ENCODE peak calls at places on chromosomes 16 and 17, in nine cellular contexts. G is NCI-H2029 treated with DMSO at 0.1 percent for 48 hours; Q is stomach; D is stimulated activated CD8-positive, alpha-beta memory T cell treated with anti-CD3 and anti-CD28 coated beads, Interleukin-12 subunit alpha, Interleukin-12 subunit beta, amount 100 ng/mL, for 4 hours; K is iPS DF 19.7; Z is CD8-positive, alpha-beta memory T cell; M is COR-L47; N is pons; O is heart left ventricle. X is an unnamed sample.

GRCh38 chr17:62704381-62704971 is 77.0 kb downstream of the MRC2 start:
- DNase-seq in O (no peak), M (peak; percentile 31), N (peak; percentile 28), Q (peak; percentile 34), Z (no peak), K (no peak), G (no peak), D (no peak), X (no peak)

GRCh38 chr17:42548993-42549755 is 3.5 kb upstream of the HSD17B1 start:
- DNase-seq in N (no peak), Z (no peak), D (no peak), M (no peak), O (no peak), K (no peak), Q (no peak), G (no peak), X (no peak)

GRCh38 chr16:11431915-11432465 is 86.7 kb downstream of the RMI2 start:
- DNase-seq in K (no peak), M (no peak), O (no peak), G (no peak), Z (no peak), D (no peak), N (no peak), Q (no peak), X (no peak)

GRCh38 chr17:46030752-46031151 is 31.7 kb downstream of the STH start:
- DNase-seq in N (no peak), Z (no peak), Q (no peak), D (no peak), O (no peak), M (no peak), K (no peak), G (no peak), X (no peak)

GRCh38 chr16:10876799-10877341 is at the start of gene CIITA:
- DNase-seq in Q (peak; percentile 89), D (no peak), M (no peak), N (peak; percentile 92), O (peak; percentile 77), G (no peak), Z (peak; percentile 43), K (no peak), X (peak; percentile 64)

GRCh38 chr16:22093952-22094351 is 1.6 kb downstream of the VWA3A start:
- DNase-seq in M (no peak), Z (no peak), N (no peak), Q (no peak), G (no peak), O (no peak), D (no peak), K (no peak), X (no peak)

GRCh38 chr17:59561042-59561441 is 4.4 kb upstream of the DHX40 start:
- DNase-seq in N (peak; percentile 66), D (no peak), G (no peak), Z (no peak), O (no peak), M (no peak), K (no peak), Q (no peak), X (no peak)

GRCh38 chr17:64491034-64491860 is 5.6 kb downstream of the POLG2 start:
- DNase-seq in D (no peak), O (no peak), Q (no peak), N (no peak), Z (peak; percentile 9), M (no peak), K (no peak), G (no peak), X (peak; percentile 51)

GRCh38 chr17:76353004-76353598 is 615 bp downstream of the PRPSAP1 start:
- DNase-seq in K (no peak), N (no peak), D (no peak), Z (no peak), Q (peak; percentile 34), G (no peak), M (no peak), O (peak; percentile 28), X (no peak)

GRCh38 chr16:69405757-69406156 is 18.7 kb upstream of the CYB5B start:
- DNase-seq in K (no peak), G (no peak), M (no peak), O (no peak), Z (no peak), Q (no peak), D (no peak), N (no peak), X (no peak)

GRCh38 chr16:51500306-51500705 is 349.2 kb upstream of the SALL1 start:
- DNase-seq in N (no peak), O (no peak), D (no peak), Q (no peak), M (no peak), G (no peak), Z (no peak), K (no peak), X (no peak)

GRCh38 chr16:88365244-88365865 is 17.4 kb upstream of the ZNF469 start:
- DNase-seq in O (peak; percentile 4), M (no peak), Q (no peak), Z (no peak), K (no peak), N (no peak), G (no peak), D (no peak), X (no peak)

GRCh38 chr17:72715906-72716572 is 376.4 kb downstream of the SLC39A11 start:
- DNase-seq in K (no peak), Q (no peak), N (peak; percentile 64), D (no peak), M (no peak), Z (no peak), G (no peak), O (no peak), X (no peak)

GRCh38 chr17:50658602-50659001 is 23.9 kb downstream of the ABCC3 start:
- DNase-seq in O (no peak), M (no peak), G (no peak), Z (no peak), N (no peak), K (no peak), Q (no peak), D (no peak), X (no peak)

GRCh38 chr17:9056566-9056965 is 35.3 kb downstream of the NTN1 start:
- DNase-seq in G (no peak), N (no peak), O (no peak), Z (no peak), M (no peak), Q (no peak), K (no peak), D (no peak), X (no peak)

GRCh38 chr16:53893731-53894435 is 189.9 kb downstream of the FTO start:
- DNase-seq in K (no peak), G (no peak), O (peak; percentile 47), M (peak; percentile 11), N (no peak), Q (no peak), Z (no peak), D (no peak), X (no peak)

GRCh38 chr17:11580677-11581076 is 17.6 kb upstream of the DNAH9 start:
- DNase-seq in M (no peak), D (no peak), Q (no peak), G (no peak), Z (no peak), O (no peak), K (no peak), N (no peak), X (no peak)

GRCh38 chr17:34269969-34270368 is at the start of gene CCL7:
- DNase-seq in G (no peak), Z (no peak), K (no peak), M (no peak), Q (no peak), O (no peak), N (no peak), D (no peak), X (no peak)

GRCh38 chr17:14269473-14269872 is 31.4 kb upstream of the HS3ST3B1 start:
- DNase-seq in M (no peak), K (no peak), D (no peak), O (no peak), Z (no peak), Q (no peak), G (no peak), N (no peak), X (no peak)

GRCh38 chr17:6843241-6843890 is 11.8 kb upstream of the TEKT1 start:
- DNase-seq in Z (no peak), D (no peak), N (peak; percentile 80), M (no peak), K (no peak), Q (no peak), G (peak; percentile 33), O (no peak), X (no peak)

GRCh38 chr17:37179893-37180292 is 195.9 kb upstream of the C17orf78 start:
- DNase-seq in N (no peak), D (no peak), K (no peak), Z (no peak), O (no peak), M (no peak), G (no peak), Q (no peak), X (no peak)

GRCh38 chr17:20103454-20104448 is 94.6 kb downstream of the SPECC1 start:
- DNase-seq in Q (no peak), D (no peak), G (no peak), Z (no peak), K (no peak), O (no peak), N (peak; percentile 37), M (no peak), X (no peak)

GRCh38 chr16:80599466-80599865 is 58.7 kb downstream of the DYNLRB2 start:
- DNase-seq in G (no peak), Z (no peak), N (no peak), D (no peak), M (no peak), K (no peak), Q (no peak), O (no peak), X (no peak)

GRCh38 chr16:593406-593805 is 3.5 kb downstream of the RAB40C start:
- DNase-seq in N (no peak), G (peak; percentile 85), O (no peak), Q (peak; percentile 83), M (peak; percentile 61), K (no peak), D (no peak), Z (no peak), X (no peak)

GRCh38 chr17:63395075-63395815 is 50.9 kb downstream of the CYB561 start:
- DNase-seq in G (no peak), Q (no peak), Z (no peak), O (no peak), D (no peak), M (no peak), K (no peak), N (no peak), X (no peak)

GRCh38 chr17:35612924-35613521 is 25.9 kb downstream of the AP2B1 start:
- DNase-seq in G (peak; percentile 1), Q (peak; percentile 44), M (peak; percentile 36), D (no peak), N (peak; percentile 67), Z (no peak), K (no peak), O (no peak), X (peak; percentile 60)

GRCh38 chr16:11170696-11171447 is 85.1 kb downstream of the SOCS1 start:
- DNase-seq in Z (no peak), M (no peak), D (no peak), Q (no peak), O (no peak), K (no peak), G (no peak), N (no peak), X (no peak)

GRCh38 chr16:88914750-88915368 is 48.4 kb upstream of the PABPN1L start:
- DNase-seq in G (no peak), M (no peak), K (no peak), D (no peak), O (no peak), Z (no peak), Q (no peak), N (no peak), X (no peak)

GRCh38 chr17:38403491-38403890 is 24.8 kb upstream of the ARHGAP23 start:
- DNase-seq in Q (no peak), G (no peak), M (peak; percentile 47), N (no peak), K (no peak), Z (no peak), D (no peak), O (no peak), X (no peak)

GRCh38 chr17:73800893-73801292 is 156.6 kb upstream of the SDK2 start:
- DNase-seq in O (no peak), K (no peak), Q (no peak), N (no peak), G (no peak), M (peak; percentile 74), Z (no peak), D (no peak), X (no peak)

GRCh38 chr17:75891022-75891604 is 5.6 kb downstream of the TRIM65 start:
- DNase-seq in K (no peak), M (no peak), N (no peak), Q (no peak), Z (no peak), D (no peak), G (no peak), O (no peak), X (no peak)